ENCODE peak calls at places on chromosomes 3 and 15, in four cellular contexts. D is smooth muscle cell of the brain vasculature, X is nucleus accumbens, H is tibial artery. T is an unnamed sample.

GRCh38 chr3:149783576-149783975 is 8.8 kb downstream of the ANKUB1 start:
- DNase-seq in D (no peak), X (no peak), H (no peak), T (no peak)

GRCh38 chr15:80572337-80572736 is 122.8 kb upstream of the ABHD17C start:
- DNase-seq in D (no peak), X (no peak), H (no peak), T (no peak)

GRCh38 chr15:85331666-85332261 is 48.6 kb upstream of the AKAP13 start:
- DNase-seq in D (no peak), X (no peak), H (no peak), T (no peak)

GRCh38 chr3:186097663-186098451 is 11.0 kb downstream of the ETV5 start:
- DNase-seq in D (peak), X (peak), H (peak), T (peak)

GRCh38 chr3:137304313-137305056 is 346.7 kb downstream of the IL20RB start:
- DNase-seq in D (no peak), X (no peak), H (no peak), T (no peak)

GRCh38 chr3:32901005-32901932 is 50.2 kb upstream of the CCR4 start:
- DNase-seq in D (no peak), X (no peak), H (no peak), T (no peak)

GRCh38 chr3:38119248-38119544 is 17.7 kb downstream of the ACAA1 start:
- DNase-seq in D (no peak), X (no peak), H (no peak), T (no peak)

GRCh38 chr15:52730163-52730562 is 51.0 kb upstream of the ATOSA start:
- DNase-seq in D (no peak), X (no peak), H (no peak), T (no peak)

GRCh38 chr3:59766165-59766872 is 716.5 kb upstream of the CFAP20DC start:
- DNase-seq in D (no peak), X (no peak), H (no peak), T (no peak)

GRCh38 chr3:157128771-157129671 is 30.9 kb downstream of the CCNL1 start:
- DNase-seq in D (no peak), X (no peak), H (no peak), T (no peak)

GRCh38 chr15:75620043-75620775 is 5.3 kb downstream of the SNUPN start:
- DNase-seq in D (no peak), X (no peak), H (no peak), T (no peak)

GRCh38 chr3:20822251-20822650 is 636.2 kb upstream of the SGO1 start:
- DNase-seq in D (no peak), X (no peak), H (no peak), T (no peak)

GRCh38 chr3:124420392-124420791 is 309.9 kb upstream of the UMPS start:
- DNase-seq in D (no peak), X (no peak), H (no peak), T (no peak)

GRCh38 chr3:59759298-59760169 is 709.7 kb upstream of the CFAP20DC start:
- DNase-seq in D (no peak), X (no peak), H (no peak), T (no peak)

T was measured in brain pericyte.